ENCODE peak calls at places on chromosomes 6 and 20, in five cellular contexts. K, J, M, B and P are unnamed samples.

GRCh38 chr6:78615430-78615904 is 251.9 kb upstream of the IRAK1BP1 start:
- DNase-seq in B (no peak), J (no peak), K (no peak), M (peak), P (no peak)

GRCh38 chr6:44630125-44631028 is 242.9 kb downstream of the CDC5L start:
- DNase-seq in J (peak), B (peak), M (peak), K (peak), P (no peak)

GRCh38 chr6:1872649-1873131 is 263.0 kb downstream of the FOXC1 start:
- DNase-seq in B (no peak), J (no peak), K (peak), M (no peak), P (peak)

GRCh38 chr6:7232351-7232750 is 80.6 kb downstream of the SSR1 start:
- DNase-seq in M (peak), J (no peak), K (no peak), B (no peak), P (no peak)

GRCh38 chr6:31620586-31621319 is at the start of gene PRRC2A:
- DNase-seq in M (no peak), J (no peak), K (peak), B (peak), P (no peak)

GRCh38 chr6:129617986-129618385 is 92.0 kb downstream of the ARHGAP18 start:
- DNase-seq in M (no peak), B (no peak), K (no peak), J (no peak), P (no peak)

GRCh38 chr6:121222656-121223055 is 111.6 kb downstream of the TBC1D32 start:
- DNase-seq in J (no peak), M (peak), B (no peak), K (no peak), P (no peak)

GRCh38 chr6:66964216-66964615 is 1257.2 kb upstream of the EYS start:
- DNase-seq in J (no peak), M (no peak), K (no peak), B (no peak), P (no peak)

GRCh38 chr20:49685809-49686208 is 27.9 kb downstream of the B4GALT5 start:
- DNase-seq in J (no peak), K (no peak), M (no peak), B (no peak), P (peak)

DNA sequence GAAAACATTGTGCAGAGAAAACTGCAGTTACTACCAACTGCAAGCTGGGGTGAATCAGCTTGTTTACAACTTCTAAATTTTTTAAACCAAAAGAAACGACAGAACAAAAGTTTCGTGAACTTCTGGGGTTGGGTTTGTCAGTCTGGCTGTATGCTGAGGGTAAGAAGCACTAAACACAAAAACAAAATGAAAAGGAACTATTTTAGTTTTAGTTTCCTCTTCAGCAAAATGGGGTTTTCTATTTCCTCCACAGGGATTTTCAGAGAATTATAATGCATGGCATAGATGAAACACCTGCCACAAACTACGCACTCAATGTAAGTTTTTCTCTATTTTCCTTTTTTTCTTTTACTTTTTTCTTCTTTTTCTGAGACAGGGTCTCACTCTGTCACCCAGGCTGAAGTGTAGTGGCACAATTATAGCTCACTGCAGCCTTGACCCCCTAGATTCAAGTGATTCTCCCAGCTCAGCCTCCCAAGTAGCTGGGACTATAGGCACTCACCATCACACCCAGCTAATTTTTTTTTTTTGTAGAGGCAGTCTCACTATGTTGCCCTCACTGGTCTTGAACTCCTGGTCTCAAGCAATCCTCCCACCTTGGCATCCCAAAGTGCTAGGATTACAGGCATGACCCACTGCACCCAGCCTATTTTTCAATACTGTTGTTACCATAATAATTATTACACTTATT is 40.6 kb downstream of the CGA start:
- DNase-seq in M (no peak), K (no peak), B (no peak), J (no peak), P (no peak)
- H3K9ac ChIP-seq in M (no peak), K (no peak), B (no peak), J (no peak), P (no peak)

DNA sequence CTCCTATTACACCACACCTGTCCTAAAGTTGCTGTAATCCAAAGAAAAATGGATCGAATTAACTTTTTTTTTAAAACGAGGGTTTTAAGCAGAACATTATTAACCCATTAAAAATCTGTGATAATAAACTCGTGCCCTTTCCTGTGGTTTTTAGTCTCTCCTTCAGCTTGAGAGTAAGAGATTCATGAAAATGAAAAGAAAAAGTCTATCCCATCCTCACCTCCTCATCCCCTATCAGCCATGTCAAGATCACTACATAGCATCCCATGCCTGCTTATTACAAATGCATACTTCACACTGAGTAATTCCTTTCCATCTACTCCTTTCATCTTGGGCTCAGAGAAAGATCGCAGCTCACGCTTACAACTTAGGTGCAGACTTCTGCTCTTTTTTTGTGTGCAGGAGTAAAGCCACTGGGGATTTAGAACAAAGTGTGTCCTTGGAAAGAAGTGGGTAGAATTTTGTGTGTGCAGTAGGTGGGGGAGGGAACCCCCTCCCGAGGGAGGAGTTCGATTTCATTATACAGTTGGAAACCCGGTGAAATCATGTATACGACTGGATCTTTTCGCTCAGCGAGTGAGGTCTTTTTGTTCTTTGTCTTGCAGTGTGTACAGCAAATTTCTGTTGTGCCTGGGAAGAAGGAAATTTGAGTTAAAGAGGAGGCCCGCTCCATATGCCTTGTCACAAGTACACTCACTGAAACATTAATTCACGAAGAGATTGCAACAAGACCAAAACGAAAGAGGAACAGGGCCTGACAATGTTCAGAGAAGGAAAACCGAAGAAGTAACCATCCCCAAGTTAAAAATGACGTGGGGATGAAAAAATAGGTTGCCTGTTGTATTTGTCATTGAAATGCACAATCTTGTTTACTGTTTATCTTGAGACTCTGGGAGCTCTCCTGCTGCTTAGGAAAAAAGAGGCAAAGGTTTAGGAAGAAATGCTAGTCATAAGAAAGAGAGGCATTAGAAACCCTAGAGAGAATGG is 146.5 kb upstream of the ZNF217 start:
- DNase-seq in J (no peak), K (no peak), M (no peak), B (no peak), P (no peak)
- H3K4me3 ChIP-seq in J (peak), K (no peak), M (no peak), B (peak), P (peak)

GRCh38 chr20:25273541-25274358 is 25.9 kb downstream of the PYGB start:
- DNase-seq in M (no peak), K (no peak), J (no peak), B (no peak), P (no peak)
- TF ChIP-seq POLR2AphosphoS5 in M (no peak), K (no peak), J (no peak), B (no peak), P (no peak)

GRCh38 chr20:25538838-25539665 is 46.3 kb downstream of the NINL start:
- DNase-seq in B (no peak), J (peak), K (no peak), M (no peak), P (no peak)
- H3K9ac ChIP-seq in B (no peak), J (peak), K (no peak), M (no peak), P (no peak)

GRCh38 chr6:145813285-145814034 is 1.1 kb downstream of the FBXO30 start:
- DNase-seq in B (no peak), J (peak), M (peak), K (peak), P (peak)

GRCh38 chr6:145809211-145809610 is 5.4 kb downstream of the FBXO30 start:
- DNase-seq in J (no peak), B (no peak), M (no peak), K (no peak), P (no peak)

GRCh38 chr6:145808239-145808638 is 6.4 kb downstream of the FBXO30 start:
- DNase-seq in B (no peak), K (no peak), M (no peak), J (no peak), P (no peak)

GRCh38 chr6:145811741-145812140 is 2.9 kb downstream of the FBXO30 start:
- DNase-seq in M (no peak), K (no peak), J (no peak), B (no peak), P (no peak)

DNA sequence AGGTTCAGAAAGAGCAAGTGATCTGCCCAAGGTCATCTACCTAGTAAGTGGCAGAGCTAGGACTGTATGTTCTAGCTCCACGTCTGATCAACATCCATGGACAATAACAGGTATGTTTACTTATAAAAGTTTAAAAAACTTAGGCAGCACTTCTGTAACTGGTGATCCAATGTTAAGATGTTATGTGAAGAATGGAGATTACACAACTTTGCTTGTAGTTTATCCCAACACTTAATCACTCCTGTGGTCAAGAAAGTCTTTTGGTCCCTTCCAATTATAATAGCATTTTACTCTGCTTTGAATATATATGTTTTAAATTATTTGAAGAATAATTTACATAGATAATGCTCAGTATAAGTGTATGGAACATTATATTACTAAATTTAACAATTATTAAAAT is 4.8 kb downstream of the FBXO30 start:
- DNase-seq in J (no peak), K (no peak), M (no peak), B (no peak), P (no peak)
- H3K4me3 ChIP-seq in J (no peak), K (no peak), M (no peak), B (no peak), P (no peak)

DNA sequence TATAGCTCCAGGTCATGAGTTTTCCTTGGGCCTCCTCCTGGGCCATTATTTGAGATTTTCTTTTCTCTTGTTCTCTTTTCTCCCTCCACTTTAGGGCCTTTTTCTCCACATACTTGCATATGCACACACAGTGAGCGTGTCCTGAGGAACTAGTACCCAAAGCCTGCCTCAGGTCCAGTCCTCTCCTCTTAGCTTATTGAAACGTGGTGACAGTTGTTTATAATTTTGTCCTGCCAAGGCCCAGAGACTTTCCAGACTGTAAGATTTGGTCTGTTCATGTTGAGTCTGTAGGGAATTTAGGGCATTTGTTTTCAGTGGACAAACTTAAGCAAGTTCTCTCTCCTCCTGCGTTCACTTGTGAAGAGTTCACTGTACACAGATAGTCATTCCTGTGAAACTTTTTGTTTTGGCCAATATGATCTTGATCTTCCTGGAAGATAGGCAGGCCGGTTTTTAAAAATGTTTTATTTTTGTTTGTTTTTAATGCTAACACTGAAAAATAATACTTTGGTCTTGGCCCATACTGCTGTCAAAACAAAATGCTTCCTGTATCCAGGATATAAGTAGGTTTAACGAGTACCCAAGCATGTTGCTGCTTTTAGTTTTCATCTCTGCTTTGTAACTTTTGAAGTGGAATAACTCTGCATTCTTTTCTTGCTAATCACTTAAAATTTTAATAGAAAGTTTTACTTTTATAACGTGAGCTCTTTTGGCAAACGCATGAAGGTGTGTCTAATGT is 20.7 kb downstream of the LRRC1 start:
- DNase-seq in B (no peak), M (peak), K (no peak), J (no peak), P (no peak)
- TF ChIP-seq POLR2AphosphoS5 in B (no peak), M (no peak), K (no peak), J (no peak), P (no peak)

DNA sequence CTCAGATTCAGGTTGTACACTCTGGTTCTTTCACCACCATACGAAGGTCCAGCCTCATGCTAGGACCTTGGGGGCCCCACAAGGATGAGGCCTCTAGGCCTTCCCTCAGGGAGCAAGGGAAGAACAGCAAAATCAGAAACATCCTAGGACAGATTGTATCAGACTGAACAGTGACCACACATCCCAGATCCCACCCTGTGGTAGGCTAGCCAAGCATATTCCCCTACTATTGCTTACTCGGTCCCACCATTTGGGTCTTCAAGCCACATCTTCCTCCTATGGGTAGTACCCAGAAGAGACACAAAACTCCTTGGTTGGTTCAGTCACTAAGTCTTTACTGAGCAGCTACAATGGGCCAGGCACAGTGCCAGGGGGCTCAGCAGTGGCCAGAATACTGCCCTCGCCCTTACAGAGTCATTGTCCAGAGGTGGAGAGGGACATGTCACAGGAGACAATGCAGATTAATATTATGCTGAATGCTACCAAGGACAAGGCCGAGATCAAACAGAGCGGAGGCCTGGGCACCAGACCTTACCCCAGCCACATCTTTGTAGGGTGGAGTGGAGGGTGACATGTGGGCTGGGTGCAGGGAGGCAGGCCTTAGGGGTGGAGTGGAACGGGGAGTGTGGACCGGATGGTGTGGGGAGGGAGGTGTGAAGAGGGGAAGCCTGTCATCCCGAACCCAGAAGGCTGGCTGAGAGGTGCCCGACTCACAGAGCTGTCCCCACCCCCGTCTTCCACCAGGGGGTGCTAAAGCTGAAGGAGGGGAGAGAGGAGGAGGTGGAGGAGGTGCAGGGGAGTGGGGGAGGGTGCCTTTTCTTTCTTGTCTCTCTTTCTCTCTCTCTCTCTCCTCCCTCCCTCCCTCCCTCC is 6.8 kb upstream of the MAPK13 start:
- DNase-seq in B (peak), M (peak), K (peak), J (peak), P (no peak)
- H3K9ac ChIP-seq in B (peak), M (no peak), K (no peak), J (no peak), P (no peak)